ENCODE peak calls at places on chromosomes 6 and 20, in six cellular contexts. D, G, Z, I, U and M are unnamed samples.

GRCh38 chr20:7841291-7841966 is 98.8 kb downstream of the HAO1 start:
- DNase-seq in D (peak), G (no peak), Z (no peak), I (no peak), U (no peak), M (no peak)

GRCh38 chr6:111580826-111581505 is 24.7 kb downstream of the TRAF3IP2 start:
- DNase-seq in D (no peak), G (no peak), Z (no peak), I (no peak), U (no peak), M (no peak)

GRCh38 chr6:170224694-170225660 is 65.9 kb downstream of the DLL1 start:
- DNase-seq in D (no peak), G (peak), Z (no peak), I (peak), U (no peak), M (no peak)

GRCh38 chr6:116536216-116536621 is 9.3 kb downstream of the TRAPPC3L start:
- DNase-seq in D (peak), G (no peak), Z (peak), I (no peak), U (no peak), M (no peak)

GRCh38 chr20:17491041-17491440 is 40.1 kb downstream of the BFSP1 start:
- DNase-seq in D (no peak), G (no peak), Z (no peak), I (peak), U (no peak), M (no peak)

GRCh38 chr6:112330071-112330876 is 16.9 kb upstream of the RFPL4B start:
- DNase-seq in D (no peak), G (no peak), Z (no peak), I (no peak), U (no peak), M (no peak)

GRCh38 chr6:39847216-39847615 is 55.0 kb downstream of the DAAM2 start:
- DNase-seq in D (no peak), G (no peak), Z (no peak), I (no peak), U (no peak), M (no peak)

GRCh38 chr20:2986466-2986865 is 57.0 kb upstream of the GNRH2 start:
- DNase-seq in D (no peak), G (no peak), Z (no peak), I (peak), U (no peak), M (no peak)

GRCh38 chr6:125906158-125906998 is 50.2 kb upstream of the HINT3 start:
- DNase-seq in D (peak), G (no peak), Z (no peak), I (peak), U (no peak), M (no peak)

GRCh38 chr20:25378189-25378883 is 12.3 kb downstream of the ABHD12 start:
- DNase-seq in D (no peak), G (no peak), Z (no peak), I (no peak), U (no peak), M (no peak)

GRCh38 chr6:12408752-12409151 is 118.6 kb downstream of the EDN1 start:
- DNase-seq in D (no peak), G (no peak), Z (no peak), I (no peak), U (no peak), M (no peak)

GRCh38 chr6:119313937-119314893 is 35.3 kb downstream of the MAN1A1 start:
- DNase-seq in D (no peak), G (no peak), Z (no peak), I (peak), U (peak), M (no peak)
- H3K27ac ChIP-seq in D (no peak), G (peak), Z (no peak), I (peak), U (peak), M (no peak)

DNA sequence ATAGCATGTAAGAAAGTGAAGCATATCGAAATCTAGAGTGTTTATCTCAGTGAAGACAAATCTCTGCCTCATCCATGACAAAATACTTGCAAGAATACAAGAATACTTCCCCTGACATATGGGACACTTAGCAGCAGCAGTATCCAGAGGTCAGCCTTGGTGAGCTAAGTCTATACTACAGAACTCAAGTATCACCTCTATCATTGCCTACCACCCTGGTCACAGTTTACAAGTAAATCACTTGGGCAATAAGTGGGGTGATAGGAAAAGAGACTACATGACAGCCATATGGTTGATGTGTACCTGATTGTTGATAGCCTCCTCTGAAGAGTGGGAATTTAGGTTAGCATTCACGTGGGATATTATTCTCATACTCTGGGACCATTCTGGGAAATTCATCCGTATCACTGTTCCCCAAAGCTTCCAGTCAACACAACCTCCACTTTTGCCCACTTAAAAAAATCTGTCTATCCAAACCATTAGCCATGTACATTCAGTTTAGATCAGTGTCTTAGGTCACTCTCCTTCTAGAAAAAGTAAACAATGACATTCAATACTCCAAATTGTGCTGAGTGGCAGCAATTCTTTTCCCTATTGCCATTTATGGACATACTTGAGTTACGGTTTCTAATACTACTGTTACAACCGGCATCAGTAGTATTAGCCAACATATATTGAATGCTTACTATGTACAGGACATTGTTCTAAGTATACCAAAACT is 118.2 kb upstream of the PRSS16 start:
- DNase-seq in D (no peak), G (no peak), Z (no peak), I (no peak), U (no peak), M (no peak)
- TF ChIP-seq POLR2A in D (no peak), G (no peak), Z (no peak), I (no peak), U (no peak), M (no peak)

GRCh38 chr6:48552905-48553304 is 441.9 kb upstream of the PTCHD4 start:
- DNase-seq in D (no peak), G (no peak), Z (no peak), I (no peak), U (no peak), M (no peak)
- H3K27ac ChIP-seq in D (no peak), G (no peak), Z (no peak), I (no peak), U (no peak), M (no peak)

GRCh38 chr6:29649701-29650673 is 6.9 kb upstream of the MOG start:
- DNase-seq in D (peak), G (peak), Z (peak), I (peak), U (peak), M (peak)
- TF ChIP-seq POLR2A in D (no peak), G (peak), Z (peak), I (peak), U (peak), M (no peak)

DNA sequence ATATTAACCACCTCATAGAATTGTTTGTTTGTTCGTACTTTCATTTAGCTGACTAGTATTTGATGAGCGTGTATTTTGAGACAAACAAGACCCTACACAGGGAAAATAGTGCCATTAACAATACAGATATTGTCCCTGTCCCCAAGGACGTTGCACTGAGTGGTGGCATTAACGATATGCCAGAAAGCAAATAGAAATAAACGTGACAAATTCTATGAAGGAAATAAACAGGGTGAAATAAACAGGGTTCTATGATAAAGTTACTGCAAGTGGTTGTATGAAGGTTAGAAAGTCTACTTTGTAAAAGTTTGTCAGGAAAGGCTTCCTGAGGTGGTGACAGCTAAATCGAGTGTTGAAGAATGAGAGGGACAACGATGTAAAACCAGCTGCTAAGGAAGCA is 380.2 kb downstream of the LAMA2 start:
- DNase-seq in D (no peak), G (no peak), Z (no peak), I (no peak), U (no peak), M (no peak)
- H3K27ac ChIP-seq in D (peak), G (no peak), Z (no peak), I (no peak), U (no peak), M (no peak)

DNA sequence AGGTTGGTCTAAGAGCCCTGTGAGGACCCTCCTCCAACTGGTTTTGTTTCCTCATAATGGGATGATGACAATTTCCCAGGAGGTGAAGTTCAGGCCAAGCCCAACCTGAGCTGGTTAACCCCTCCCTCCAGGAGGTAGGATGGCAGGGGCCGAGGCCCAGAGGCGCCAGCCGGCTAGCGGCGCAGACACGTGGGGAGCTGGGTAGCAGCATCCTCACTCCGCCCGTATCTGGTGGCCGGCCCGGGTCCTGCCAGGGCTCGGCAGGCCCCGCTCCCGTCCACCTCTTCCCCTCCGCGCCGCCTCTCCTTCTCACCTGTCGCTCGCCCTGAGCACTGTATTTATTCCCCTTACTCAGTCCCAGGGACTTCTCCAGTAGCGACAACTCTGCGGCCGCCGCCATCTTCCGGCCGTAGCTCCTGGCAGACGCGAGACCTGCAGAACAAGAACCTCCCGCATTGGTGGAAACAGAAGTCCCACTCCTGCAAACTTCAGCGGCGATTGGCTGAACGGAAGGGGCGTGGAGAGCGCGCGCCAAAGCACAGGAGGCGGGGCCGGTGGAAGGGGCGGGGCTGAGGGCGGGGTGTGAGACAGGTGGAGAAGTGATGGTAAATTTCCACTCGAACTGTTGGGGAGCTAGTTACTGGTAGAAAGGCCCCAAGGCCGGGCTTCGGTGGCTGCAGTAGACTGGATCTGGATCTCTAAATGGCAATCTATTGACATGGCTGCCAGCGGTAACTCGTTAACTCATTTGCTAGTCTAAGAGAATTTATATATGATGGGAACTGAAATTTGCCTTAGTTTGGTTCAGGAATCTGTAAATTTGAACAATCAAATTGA is at the start of gene EEF1E1:
- DNase-seq in D (peak), G (peak), Z (peak), I (peak), U (peak), M (peak)
- TF ChIP-seq POLR2A in D (no peak), G (no peak), Z (peak), I (peak), U (peak), M (no peak)

GRCh38 chr6:16687045-16687444 is 74.2 kb downstream of the ATXN1 start:
- DNase-seq in D (no peak), G (no peak), Z (no peak), I (no peak), U (no peak), M (no peak)

GRCh38 chr6:16688984-16689636 is 72.2 kb downstream of the ATXN1 start:
- DNase-seq in D (no peak), G (no peak), Z (no peak), I (no peak), U (no peak), M (no peak)

GRCh38 chr6:16690244-16691142 is 70.8 kb downstream of the ATXN1 start:
- DNase-seq in D (no peak), G (no peak), Z (no peak), I (no peak), U (no peak), M (no peak)

GRCh38 chr6:16694789-16695188 is 66.5 kb downstream of the ATXN1 start:
- DNase-seq in D (no peak), G (no peak), Z (no peak), I (no peak), U (no peak), M (no peak)

GRCh38 chr6:16691328-16691727 is 69.9 kb downstream of the ATXN1 start:
- DNase-seq in D (no peak), G (no peak), Z (no peak), I (no peak), U (no peak), M (no peak)
- H3K27ac ChIP-seq in D (no peak), G (no peak), Z (no peak), I (no peak), U (peak), M (no peak)

DNA sequence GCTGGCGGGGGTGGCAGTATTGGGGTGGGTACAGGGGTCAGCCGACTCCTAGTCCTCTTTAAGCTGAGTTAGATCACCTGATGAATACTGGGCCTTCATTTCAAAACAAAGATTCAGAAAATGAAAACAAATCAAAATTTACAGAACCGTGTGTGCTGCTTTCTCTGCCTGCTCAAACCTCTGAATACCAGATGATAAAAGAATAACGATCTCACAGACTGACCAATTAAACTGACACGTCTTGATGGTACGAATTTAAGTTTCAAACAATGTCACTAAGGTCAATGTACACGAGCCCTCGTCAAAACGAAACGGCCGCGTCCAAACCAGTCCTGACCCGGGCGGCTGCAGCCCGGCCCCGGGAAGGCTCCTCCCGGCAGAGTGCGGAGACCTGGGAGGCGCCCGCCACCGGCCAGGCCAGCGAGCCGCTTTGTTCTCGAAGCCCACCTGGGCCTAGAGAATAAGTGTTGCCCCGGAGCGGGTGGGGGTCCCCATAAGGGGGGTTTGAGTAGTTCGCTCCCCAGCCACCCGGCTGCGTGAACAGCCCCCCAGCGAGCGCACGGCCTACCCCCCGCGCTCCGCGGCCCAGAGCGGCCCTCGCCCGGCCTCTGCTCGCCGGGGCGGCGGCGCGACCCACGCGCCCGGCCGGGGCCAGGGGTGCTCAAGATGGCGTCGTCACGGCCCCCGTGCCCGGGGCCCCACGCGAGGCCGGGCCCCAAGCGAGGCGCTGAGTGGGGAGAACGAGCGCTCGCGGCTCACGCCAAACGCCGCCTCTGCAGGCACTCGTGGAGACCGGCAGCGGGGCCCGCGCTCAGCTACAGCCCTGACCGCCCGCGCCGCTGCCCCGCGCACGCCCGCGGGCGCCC is 709 bp downstream of the PSMA7 start:
- DNase-seq in D (no peak), G (no peak), Z (peak), I (no peak), U (no peak), M (no peak)
- TF ChIP-seq POLR2A in D (no peak), G (no peak), Z (no peak), I (no peak), U (no peak), M (no peak)

GRCh38 chr6:18454446-18454845 is 67.3 kb downstream of the RNF144B start:
- DNase-seq in D (no peak), G (no peak), Z (no peak), I (no peak), U (no peak), M (no peak)

GRCh38 chr6:18447552-18447951 is 60.4 kb downstream of the RNF144B start:
- DNase-seq in D (no peak), G (no peak), Z (no peak), I (no peak), U (no peak), M (no peak)

GRCh38 chr6:18457065-18457817 is 70.1 kb downstream of the RNF144B start:
- DNase-seq in D (no peak), G (peak), Z (no peak), I (no peak), U (no peak), M (no peak)

GRCh38 chr6:18446771-18447170 is 59.6 kb downstream of the RNF144B start:
- DNase-seq in D (no peak), G (no peak), Z (no peak), I (no peak), U (no peak), M (no peak)

GRCh38 chr6:18451756-18452155 is 64.6 kb downstream of the RNF144B start:
- DNase-seq in D (no peak), G (no peak), Z (no peak), I (no peak), U (no peak), M (no peak)
- H3K27ac ChIP-seq in D (no peak), G (no peak), Z (no peak), I (no peak), U (no peak), M (no peak)

GRCh38 chr6:4774715-4775590 is 1.3 kb upstream of the CDYL start:
- DNase-seq in D (peak), G (peak), Z (no peak), I (peak), U (no peak), M (peak)
- TF ChIP-seq POLR2A in D (no peak), G (no peak), Z (no peak), I (peak), U (no peak), M (no peak)